ENCODE peak calls at places on chromosome 6, in four cellular contexts. I is A549, V is HepG2, T is K562. H is an unnamed sample.
A peak's percentile ranks its signal among the peaks of the same experiment; 100 is the strongest.

GRCh38 chr6:106223300-106223930 is 102.1 kb downstream of the ATG5 start:
- DNase-seq in I (peak; percentile 76), V (peak; percentile 46), T (peak; percentile 71), H (peak; percentile 47)

GRCh38 chr6:111381126-111381525 is 101.9 kb downstream of the REV3L start:
- DNase-seq in T (no peak), I (no peak), V (no peak), H (no peak)

GRCh38 chr6:115896538-115897129 is 164.1 kb downstream of the FRK start:
- DNase-seq in I (peak; percentile 13), V (peak; percentile 14), T (peak; percentile 39), H (no peak)

GRCh38 chr6:16227048-16227562 is 11.3 kb upstream of the GMPR start:
- DNase-seq in I (no peak), V (no peak), T (no peak), H (no peak)

GRCh38 chr6:35371494-35372262 is 29.3 kb downstream of the PPARD start:
- DNase-seq in T (no peak), I (no peak), V (peak; percentile 87), H (no peak)

GRCh38 chr6:132768051-132768517 is 10.4 kb upstream of the VNN2 start:
- DNase-seq in I (peak; percentile 52), V (peak; percentile 55), T (peak; percentile 67), H (peak; percentile 69)

GRCh38 chr6:487956-488355 is 96.4 kb downstream of the IRF4 start:
- DNase-seq in V (no peak), I (no peak), T (no peak), H (no peak)

GRCh38 chr6:70479236-70479635 is 65.9 kb downstream of the FAM135A start:
- DNase-seq in T (no peak), V (no peak), I (no peak), H (no peak)

GRCh38 chr6:87066449-87067288 is 28.2 kb downstream of the CGA start:
- DNase-seq in V (peak; percentile 51), T (peak; percentile 69), I (peak; percentile 55), H (peak; percentile 14)

GRCh38 chr6:11039040-11039439 is 5.1 kb downstream of the ELOVL2 start:
- DNase-seq in I (no peak), T (no peak), V (peak; percentile 35), H (no peak)

GRCh38 chr6:91299544-91300491 is 712.9 kb upstream of the MAP3K7 start:
- DNase-seq in I (no peak), V (no peak), T (no peak), H (peak; percentile 32)

GRCh38 chr6:55713411-55713810 is 134.4 kb upstream of the HMGCLL1 start:
- DNase-seq in V (peak; percentile 31), I (peak; percentile 3), T (no peak), H (no peak)

GRCh38 chr6:56353860-56354259 is 106.5 kb upstream of the COL21A1 start:
- DNase-seq in T (no peak), V (no peak), I (no peak), H (no peak)

GRCh38 chr6:157203764-157204163 is 119.6 kb downstream of the TMEM242 start:
- DNase-seq in I (no peak), T (no peak), V (no peak), H (no peak)

DNA sequence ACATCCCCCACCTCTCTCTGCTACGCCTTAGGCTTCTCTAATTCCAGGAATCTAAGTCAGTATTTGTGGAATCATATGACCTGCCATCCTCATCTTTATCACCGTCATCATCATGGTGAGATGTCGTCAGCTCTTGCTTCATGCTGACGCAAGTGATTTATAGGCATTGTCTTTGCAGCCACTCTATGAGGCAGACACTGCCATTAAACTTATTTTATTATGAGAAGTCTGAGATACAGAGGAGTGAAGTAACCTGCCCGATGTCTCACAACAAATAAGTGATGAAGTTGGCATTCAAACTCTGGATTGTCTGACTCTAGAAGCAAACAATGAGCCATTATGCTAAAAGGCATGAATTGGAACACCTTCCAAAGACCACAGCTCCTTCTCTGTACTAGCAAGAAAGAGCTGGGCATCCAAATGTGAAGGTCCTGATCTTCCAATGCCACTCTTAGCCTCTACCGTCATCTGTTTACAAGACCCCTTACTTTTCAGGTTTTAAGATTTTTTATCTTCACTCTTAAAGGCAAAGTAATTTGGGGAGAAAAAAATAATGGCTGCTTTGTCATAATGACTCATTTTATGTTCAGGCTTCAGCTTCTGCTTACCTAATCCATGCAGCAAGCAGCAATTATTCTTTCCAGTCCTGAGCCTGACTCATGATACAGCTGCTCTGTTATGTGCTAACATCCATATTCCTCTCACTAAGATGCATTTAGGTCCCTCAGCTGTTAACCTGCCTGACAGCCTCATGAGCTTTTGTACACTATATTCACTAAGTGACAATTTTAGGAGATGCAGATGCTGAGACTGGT is 113.7 kb upstream of the BCLAF1 start:
- DNase-seq in T (peak; percentile 91), I (peak; percentile 99), V (no peak), H (no peak)
- TF ChIP-seq NR3C1 in T (no peak), I (no peak), V (no peak), H (no peak)

GRCh38 chr6:46850781-46851180 is 57.6 kb downstream of the MEP1A start:
- DNase-seq in T (no peak), V (no peak), I (no peak), H (no peak)
- TF ChIP-seq NR3C1 in T (no peak), V (no peak), I (no peak), H (no peak)

GRCh38 chr6:158208226-158208807 is 40.2 kb downstream of the GTF2H5 start:
- DNase-seq in T (no peak), V (no peak), I (no peak), H (no peak)

GRCh38 chr6:158206740-158207451 is 38.7 kb downstream of the GTF2H5 start:
- DNase-seq in T (no peak), I (no peak), V (no peak), H (no peak)

GRCh38 chr6:158204616-158205015 is 36.5 kb downstream of the GTF2H5 start:
- DNase-seq in V (no peak), T (no peak), I (no peak), H (no peak)

GRCh38 chr6:158205220-158205944 is 37.2 kb downstream of the GTF2H5 start:
- DNase-seq in I (no peak), V (peak; percentile 65), T (peak; percentile 51), H (peak; percentile 45)

DNA sequence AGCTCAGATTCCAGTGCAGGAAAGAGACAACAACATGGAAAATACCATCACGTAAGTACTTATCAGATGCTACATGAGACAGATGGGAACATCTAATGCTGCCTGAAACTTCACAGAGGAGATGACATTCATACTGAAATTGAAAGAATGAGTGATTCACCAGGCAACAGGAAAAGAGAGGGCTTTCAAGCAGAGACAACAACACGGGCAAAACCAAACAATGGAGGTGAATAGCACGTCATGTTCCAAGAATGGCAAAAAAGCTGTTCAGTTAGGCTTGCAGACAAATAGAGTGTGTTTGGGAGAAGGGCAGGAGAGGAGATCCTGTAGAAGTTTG is 39.3 kb downstream of the GTF2H5 start:
- DNase-seq in V (peak; percentile 80), I (no peak), T (no peak), H (no peak)
- TF ChIP-seq NR3C1 in V (no peak), I (no peak), T (no peak), H (no peak)

DNA sequence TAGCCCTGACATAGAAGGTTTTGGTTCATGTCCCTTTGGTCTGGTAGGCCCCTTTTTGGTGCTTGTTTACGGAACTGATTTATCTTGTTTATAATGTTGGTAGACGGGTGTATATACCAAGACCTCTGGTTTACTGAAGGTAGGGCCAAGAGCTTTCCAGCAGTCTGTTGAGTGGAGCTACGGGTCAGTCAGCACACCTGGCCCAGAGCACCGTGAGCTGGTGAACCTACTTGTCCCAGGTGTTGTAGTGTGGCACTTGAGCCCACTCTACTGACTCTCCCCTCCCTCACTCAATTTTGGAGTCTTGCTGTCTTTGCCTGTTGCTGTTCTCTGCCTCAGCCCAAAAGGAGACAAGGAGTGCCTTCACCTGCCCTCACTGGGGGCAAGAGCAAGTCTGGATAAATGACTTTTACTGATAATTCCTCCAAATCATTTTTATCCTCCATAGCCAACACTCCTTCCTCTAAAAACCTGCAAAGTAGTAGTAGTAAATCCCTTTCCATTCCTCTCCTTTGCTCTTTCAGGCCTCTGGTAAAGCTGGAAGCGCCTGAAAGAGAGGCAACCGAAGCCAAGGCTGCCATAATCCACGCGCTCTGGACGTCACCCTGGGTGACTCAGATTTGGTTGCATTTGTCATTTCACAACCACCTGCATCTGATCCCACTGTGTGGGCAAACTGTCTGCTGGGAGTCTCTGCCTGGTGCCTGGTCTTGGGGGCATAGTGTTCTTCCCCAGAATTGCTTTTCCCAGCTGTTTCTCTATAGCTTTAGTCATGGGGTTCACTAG is 22.2 kb downstream of the RREB1 start:
- DNase-seq in T (no peak), V (peak; percentile 71), I (no peak), H (no peak)
- TF ChIP-seq NR3C1 in T (no peak), V (no peak), I (no peak), H (no peak)

H was measured in WTC11.